ENCODE peak calls at places on chromosome 3, in seven cellular contexts. C, U, F, O, K, A and P are unnamed samples.

GRCh38 chr3:93994056-93994455 is 14.1 kb downstream of the ARL13B start:
- DNase-seq in C (no peak), U (no peak), F (peak; percentile 15), O (no peak), K (no peak), A (no peak), P (peak; percentile 6)

GRCh38 chr3:125431391-125431790 is 56.3 kb upstream of the ZNF148 start:
- DNase-seq in C (no peak), U (no peak), F (peak; percentile 72), O (no peak), K (no peak), A (no peak), P (no peak)

GRCh38 chr3:139037478-139037877 is 7.2 kb downstream of the PRR23C start:
- DNase-seq in C (no peak), U (no peak), F (no peak), O (no peak), K (no peak), A (no peak), P (no peak)

GRCh38 chr3:133934073-133934970 is 38.6 kb upstream of the RAB6B start:
- DNase-seq in C (no peak), U (no peak), F (no peak), O (no peak), K (no peak), A (no peak), P (no peak)

GRCh38 chr3:120498947-120499346 is 48.2 kb upstream of the FSTL1 start:
- DNase-seq in C (no peak), U (no peak), F (peak; percentile 99), O (peak; percentile 18), K (no peak), A (peak; percentile 22), P (no peak)

GRCh38 chr3:197746801-197747237 is 2.9 kb upstream of the FYTTD1 start:
- DNase-seq in C (no peak), U (no peak), F (no peak), O (no peak), K (no peak), A (no peak), P (no peak)

GRCh38 chr3:160928183-160928718 is 172.2 kb downstream of the PPM1L start:
- DNase-seq in C (no peak), U (no peak), F (no peak), O (no peak), K (no peak), A (no peak), P (peak; percentile 12)

GRCh38 chr3:13282528-13282985 is 137.6 kb downstream of the NUP210 start:
- DNase-seq in C (no peak), U (no peak), F (no peak), O (no peak), K (no peak), A (no peak), P (peak; percentile 54)

GRCh38 chr3:124780767-124781485 is 50.7 kb downstream of the UMPS start:
- DNase-seq in C (peak; percentile 92), U (peak; percentile 50), F (peak; percentile 58), O (peak; percentile 96), K (no peak), A (peak; percentile 74), P (peak; percentile 22)

GRCh38 chr3:127467386-127467785 is 123.1 kb downstream of the TPRA1 start:
- DNase-seq in C (no peak), U (no peak), F (no peak), O (no peak), K (no peak), A (no peak), P (peak; percentile 67)

GRCh38 chr3:108620250-108620649 is 30.7 kb downstream of the DZIP3 start:
- DNase-seq in C (no peak), U (no peak), F (no peak), O (no peak), K (no peak), A (no peak), P (no peak)

GRCh38 chr3:194166682-194167479 is 30.9 kb downstream of the HES1 start:
- DNase-seq in C (no peak), U (no peak), F (no peak), O (no peak), K (no peak), A (peak; percentile 30), P (peak; percentile 59)

GRCh38 chr3:106609666-106610301 is 741.0 kb upstream of the CBLB start:
- DNase-seq in C (peak; percentile 34), U (peak; percentile 62), F (peak; percentile 93), O (peak; percentile 55), K (peak; percentile 77), A (peak; percentile 62), P (peak; percentile 66)

GRCh38 chr3:188184160-188184559 is 30.2 kb downstream of the LPP start:
- DNase-seq in C (peak; percentile 54), U (no peak), F (no peak), O (no peak), K (no peak), A (no peak), P (no peak)

GRCh38 chr3:53589806-53590205 is 95.4 kb downstream of the CACNA1D start:
- DNase-seq in C (no peak), U (no peak), F (no peak), O (no peak), K (no peak), A (no peak), P (no peak)

GRCh38 chr3:4821331-4821730 is 157.9 kb upstream of the BHLHE40 start:
- DNase-seq in C (no peak), U (no peak), F (no peak), O (no peak), K (no peak), A (no peak), P (no peak)

GRCh38 chr3:63910873-63911272 is 1.3 kb downstream of the SCAANT1 start:
- DNase-seq in C (no peak), U (no peak), F (peak; percentile 59), O (no peak), K (no peak), A (no peak), P (peak; percentile 30)

GRCh38 chr3:55615694-55616310 is 128.7 kb upstream of the WNT5A start:
- DNase-seq in C (no peak), U (no peak), F (no peak), O (peak; percentile 26), K (no peak), A (peak; percentile 31), P (no peak)

DNA sequence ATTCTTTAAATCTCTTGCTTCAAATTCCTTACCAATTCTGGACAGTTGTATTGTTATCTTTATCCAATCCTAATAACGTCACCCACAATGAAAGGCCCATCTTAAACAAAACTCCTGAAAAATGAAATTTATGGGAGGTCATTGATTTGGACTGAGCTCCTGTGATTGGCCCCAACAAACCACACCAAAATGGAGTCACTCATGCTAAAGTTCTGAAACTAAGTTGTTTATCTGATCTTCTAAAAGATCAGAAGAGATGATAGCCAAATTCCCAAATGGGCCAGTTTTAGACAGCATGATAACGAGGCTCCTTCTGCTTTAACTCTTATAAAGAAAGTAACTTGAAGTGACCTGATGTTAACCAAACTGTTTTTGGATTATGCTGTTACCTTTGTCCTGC is 39.7 kb upstream of the GPD1L start:
- DNase-seq in C (no peak), U (no peak), F (no peak), O (no peak), K (no peak), A (no peak), P (no peak)
- TF ChIP-seq CTCF in C (no peak), U (no peak), F (no peak), O (no peak), K (no peak), A (no peak), P (no peak)

GRCh38 chr3:170356596-170357175 is 829 bp upstream of the SKIL start:
- DNase-seq in C (peak; percentile 92), U (peak; percentile 90), F (peak; percentile 74), O (peak; percentile 75), K (no peak), A (peak; percentile 82), P (peak; percentile 88)
- TF ChIP-seq POLR2A in C (no peak), U (no peak), F (peak; percentile 75), O (no peak), K (peak; percentile 59), A (peak; percentile 59), P (no peak)

DNA sequence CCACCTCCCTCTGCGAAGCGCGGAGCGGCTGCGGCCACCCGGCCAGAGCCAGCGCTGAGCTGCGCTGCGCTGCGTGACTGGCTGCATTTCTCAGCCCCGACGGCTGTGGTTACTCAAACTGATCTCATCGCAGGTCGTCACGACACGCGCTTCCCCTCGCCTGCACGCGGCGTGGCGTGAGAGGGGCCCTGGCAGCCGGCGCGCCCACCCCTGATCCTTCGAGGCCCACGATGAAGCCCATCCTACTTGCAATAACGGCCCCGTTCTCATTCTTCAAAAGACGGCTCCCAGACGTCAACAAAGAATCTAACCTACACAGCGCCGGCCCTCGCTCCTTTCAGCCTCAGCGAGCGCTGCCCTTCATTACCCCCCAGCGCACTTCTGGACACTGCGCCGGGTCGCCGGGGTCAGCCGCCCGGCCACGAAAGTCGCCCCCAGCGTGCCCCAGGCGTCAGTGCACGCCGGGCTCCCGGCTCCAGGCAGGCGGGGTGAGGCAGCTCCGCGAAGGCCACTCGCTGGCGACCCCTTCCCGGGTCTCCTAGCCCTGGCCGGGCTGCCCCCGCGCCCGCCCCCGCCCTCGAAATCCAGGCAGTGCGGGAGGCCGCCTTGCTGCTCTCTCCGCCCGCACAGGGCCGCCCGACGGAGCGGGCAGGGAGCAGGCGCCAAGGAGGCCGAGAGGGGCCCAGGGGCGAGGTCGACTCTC is 9.9 kb upstream of the LEKR1 start:
- DNase-seq in C (peak; percentile 35), U (peak; percentile 63), F (peak; percentile 79), O (peak; percentile 20), K (no peak), A (peak; percentile 31), P (peak; percentile 59)
- TF ChIP-seq CTCF in C (peak; percentile 8), U (no peak), F (no peak), O (peak; percentile 16), K (no peak), A (no peak), P (no peak)

GRCh38 chr3:141412087-141412935 is 44.0 kb downstream of the ZBTB38 start:
- DNase-seq in C (peak; percentile 66), U (peak; percentile 62), F (peak; percentile 96), O (peak; percentile 76), K (no peak), A (peak; percentile 67), P (no peak)

GRCh38 chr3:141408596-141408995 is 40.3 kb downstream of the ZBTB38 start:
- DNase-seq in C (no peak), U (no peak), F (no peak), O (no peak), K (no peak), A (no peak), P (no peak)

GRCh38 chr3:141412936-141413354 is 44.6 kb downstream of the ZBTB38 start:
- DNase-seq in C (peak; percentile 95), U (peak; percentile 91), F (peak; percentile 85), O (peak; percentile 96), K (no peak), A (peak; percentile 95), P (no peak)

GRCh38 chr3:141410861-141411771 is 42.8 kb downstream of the ZBTB38 start:
- DNase-seq in C (no peak), U (no peak), F (peak; percentile 68), O (no peak), K (no peak), A (peak; percentile 63), P (no peak)

DNA sequence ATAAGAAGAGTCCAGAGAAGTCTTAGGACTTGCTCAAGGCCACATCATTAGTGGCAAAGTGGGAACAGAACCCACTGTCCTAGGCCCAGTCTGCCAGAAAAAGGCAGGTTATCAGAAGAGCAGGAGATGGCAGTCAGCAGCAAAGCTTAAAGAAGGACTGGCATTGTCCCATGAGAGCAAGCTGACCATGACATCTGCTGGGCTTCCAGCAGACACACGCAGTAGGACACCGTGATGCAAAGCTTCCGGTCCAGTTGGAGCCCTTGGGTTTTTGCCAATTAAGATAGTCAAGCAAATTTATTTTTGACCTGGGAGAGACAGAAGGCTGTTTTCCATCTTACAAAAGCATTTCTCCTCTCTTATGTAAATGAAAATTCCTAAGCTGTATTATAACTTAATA is 42.1 kb downstream of the ZBTB38 start:
- DNase-seq in C (peak; percentile 86), U (no peak), F (peak; percentile 83), O (peak; percentile 92), K (no peak), A (peak; percentile 91), P (no peak)
- TF ChIP-seq POLR2A in C (no peak), U (no peak), F (peak; percentile 47), O (peak; percentile 68), K (no peak), A (no peak), P (no peak)